ENCODE peak calls at places on chromosomes 16 and 17, in eight cellular contexts. One of them, this sample, is unnamed.

GRCh38 chr17:49832840-49833599 is 14.8 kb downstream of the TAC4 start:
- DNase-seq in PC-3: no peak
- DNase-seq in OCI-LY7: no peak
- DNase-seq in hepatocyte: no peak
- DNase-seq in SK-N-SH: no peak
- DNase-seq in neural progenitor cell: no peak
- DNase-seq in GM23248: no peak
- DNase-seq in GM23338: no peak
- DNase-seq in this sample: no peak

GRCh38 chr16:84532299-84532724 is 27.9 kb upstream of the MEAK7 start:
- DNase-seq in GM23338: peak
- DNase-seq in PC-3: no peak
- DNase-seq in neural progenitor cell: peak
- DNase-seq in SK-N-SH: no peak
- DNase-seq in hepatocyte: peak
- DNase-seq in OCI-LY7: no peak
- DNase-seq in GM23248: peak
- DNase-seq in this sample: no peak

GRCh38 chr16:85042606-85043005 is 15.0 kb downstream of the KIAA0513 start:
- DNase-seq in OCI-LY7: no peak
- DNase-seq in neural progenitor cell: no peak
- DNase-seq in SK-N-SH: no peak
- DNase-seq in GM23248: no peak
- DNase-seq in hepatocyte: no peak
- DNase-seq in PC-3: no peak
- DNase-seq in GM23338: no peak
- DNase-seq in this sample: no peak

GRCh38 chr17:61454932-61455753 is 2.9 kb downstream of the TBX4 start:
- DNase-seq in neural progenitor cell: peak
- DNase-seq in GM23248: no peak
- DNase-seq in PC-3: no peak
- DNase-seq in SK-N-SH: no peak
- DNase-seq in hepatocyte: peak
- DNase-seq in OCI-LY7: no peak
- DNase-seq in GM23338: peak
- DNase-seq in this sample: no peak

GRCh38 chr16:88681709-88682451 is 4.4 kb downstream of the SNAI3 start:
- DNase-seq in PC-3: no peak
- DNase-seq in OCI-LY7: peak
- DNase-seq in hepatocyte: no peak
- DNase-seq in GM23248: peak
- DNase-seq in GM23338: no peak
- DNase-seq in neural progenitor cell: no peak
- DNase-seq in SK-N-SH: peak
- DNase-seq in this sample: peak

GRCh38 chr16:23692190-23692837 is 13.6 kb downstream of the PLK1 start:
- DNase-seq in hepatocyte: no peak
- DNase-seq in GM23248: no peak
- DNase-seq in OCI-LY7: no peak
- DNase-seq in SK-N-SH: no peak
- DNase-seq in neural progenitor cell: no peak
- DNase-seq in GM23338: no peak
- DNase-seq in PC-3: no peak
- DNase-seq in this sample: no peak

GRCh38 chr16:53922067-53922804 is 218.3 kb downstream of the FTO start:
- DNase-seq in hepatocyte: no peak
- DNase-seq in GM23248: no peak
- DNase-seq in GM23338: no peak
- DNase-seq in SK-N-SH: no peak
- DNase-seq in neural progenitor cell: no peak
- DNase-seq in OCI-LY7: no peak
- DNase-seq in PC-3: no peak
- DNase-seq in this sample: no peak

GRCh38 chr16:1918890-1919679 is 870 bp upstream of the HS3ST6 start:
- DNase-seq in GM23338: peak
- DNase-seq in neural progenitor cell: peak
- DNase-seq in SK-N-SH: peak
- DNase-seq in PC-3: no peak
- DNase-seq in OCI-LY7: no peak
- DNase-seq in hepatocyte: no peak
- DNase-seq in GM23248: no peak
- DNase-seq in this sample: no peak

GRCh38 chr16:27377666-27378485 is 24.1 kb upstream of the IL21R start:
- DNase-seq in neural progenitor cell: no peak
- DNase-seq in SK-N-SH: no peak
- DNase-seq in PC-3: no peak
- DNase-seq in hepatocyte: no peak
- DNase-seq in GM23338: no peak
- DNase-seq in OCI-LY7: peak
- DNase-seq in GM23248: no peak
- DNase-seq in this sample: no peak

GRCh38 chr17:3005696-3006095 is 57.7 kb downstream of the OR1D5 start:
- DNase-seq in GM23338: no peak
- DNase-seq in OCI-LY7: no peak
- DNase-seq in PC-3: no peak
- DNase-seq in hepatocyte: no peak
- DNase-seq in neural progenitor cell: no peak
- DNase-seq in SK-N-SH: no peak
- DNase-seq in GM23248: no peak
- DNase-seq in this sample: no peak

GRCh38 chr17:67779098-67779672 is 46.1 kb upstream of the BPTF start:
- DNase-seq in neural progenitor cell: peak
- DNase-seq in hepatocyte: peak
- DNase-seq in PC-3: peak
- DNase-seq in GM23338: peak
- DNase-seq in OCI-LY7: peak
- DNase-seq in GM23248: peak
- DNase-seq in SK-N-SH: peak
- DNase-seq in this sample: peak

GRCh38 chr16:61890346-61890745 is 145.9 kb downstream of the CDH8 start:
- DNase-seq in GM23248: no peak
- DNase-seq in GM23338: no peak
- DNase-seq in PC-3: peak
- DNase-seq in neural progenitor cell: no peak
- DNase-seq in SK-N-SH: no peak
- DNase-seq in OCI-LY7: no peak
- DNase-seq in hepatocyte: no peak
- DNase-seq in this sample: no peak

GRCh38 chr17:72887322-72887721 is 205.2 kb downstream of the SLC39A11 start:
- DNase-seq in PC-3: no peak
- DNase-seq in GM23248: no peak
- DNase-seq in GM23338: no peak
- DNase-seq in SK-N-SH: no peak
- DNase-seq in hepatocyte: no peak
- DNase-seq in neural progenitor cell: no peak
- DNase-seq in OCI-LY7: no peak
- DNase-seq in this sample: no peak

GRCh38 chr17:12730931-12731521 is 58.3 kb upstream of the ARHGAP44 start:
- DNase-seq in hepatocyte: peak
- DNase-seq in neural progenitor cell: peak
- DNase-seq in GM23248: peak
- DNase-seq in GM23338: peak
- DNase-seq in PC-3: peak
- DNase-seq in OCI-LY7: no peak
- DNase-seq in SK-N-SH: no peak
- DNase-seq in this sample: no peak

GRCh38 chr17:77613181-77613580 is 345.3 kb upstream of the TNRC6C start:
- DNase-seq in GM23338: no peak
- DNase-seq in OCI-LY7: no peak
- DNase-seq in neural progenitor cell: no peak
- DNase-seq in hepatocyte: no peak
- DNase-seq in GM23248: peak
- DNase-seq in PC-3: no peak
- DNase-seq in SK-N-SH: no peak
- DNase-seq in this sample: no peak

GRCh38 chr17:40960144-40960543 is 6.6 kb downstream of the KRT39 start:
- DNase-seq in SK-N-SH: no peak
- DNase-seq in PC-3: no peak
- DNase-seq in hepatocyte: no peak
- DNase-seq in OCI-LY7: no peak
- DNase-seq in GM23338: peak
- DNase-seq in neural progenitor cell: no peak
- DNase-seq in GM23248: no peak
- DNase-seq in this sample: no peak

GRCh38 chr17:77502626-77503292 is 362.0 kb downstream of the SEC14L1 start:
- DNase-seq in PC-3: no peak
- DNase-seq in neural progenitor cell: no peak
- DNase-seq in GM23338: no peak
- DNase-seq in SK-N-SH: peak
- DNase-seq in hepatocyte: peak
- DNase-seq in OCI-LY7: no peak
- DNase-seq in GM23248: no peak
- DNase-seq in this sample: no peak

GRCh38 chr17:80948961-80949450 is 42.6 kb upstream of the CHMP6 start:
- DNase-seq in GM23338: no peak
- DNase-seq in SK-N-SH: peak
- DNase-seq in GM23248: no peak
- DNase-seq in neural progenitor cell: no peak
- DNase-seq in PC-3: no peak
- DNase-seq in hepatocyte: no peak
- DNase-seq in OCI-LY7: no peak
- DNase-seq in this sample: no peak

GRCh38 chr17:3917391-3917931 is 1.2 kb upstream of the P2RX1 start:
- DNase-seq in GM23248: no peak
- DNase-seq in SK-N-SH: peak
- DNase-seq in PC-3: no peak
- DNase-seq in OCI-LY7: no peak
- DNase-seq in GM23338: no peak
- DNase-seq in neural progenitor cell: no peak
- DNase-seq in hepatocyte: peak
- DNase-seq in this sample: no peak

GRCh38 chr17:13410874-13411273 is 190.9 kb downstream of the HS3ST3A1 start:
- DNase-seq in OCI-LY7: no peak
- DNase-seq in hepatocyte: peak
- DNase-seq in GM23338: no peak
- DNase-seq in PC-3: peak
- DNase-seq in SK-N-SH: no peak
- DNase-seq in GM23248: peak
- DNase-seq in neural progenitor cell: no peak
- DNase-seq in this sample: no peak

GRCh38 chr17:15490634-15491261 is 23.3 kb upstream of the CDRT4 start:
- DNase-seq in hepatocyte: peak
- DNase-seq in neural progenitor cell: peak
- DNase-seq in PC-3: peak
- DNase-seq in GM23248: peak
- DNase-seq in GM23338: peak
- DNase-seq in OCI-LY7: no peak
- DNase-seq in SK-N-SH: no peak
- DNase-seq in this sample: no peak
- TF ChIP-seq EZH2phosphoT487 in hepatocyte: no peak
- TF ChIP-seq EZH2phosphoT487 in neural progenitor cell: no peak
- TF ChIP-seq EZH2phosphoT487 in PC-3: no peak
- TF ChIP-seq EZH2phosphoT487 in GM23248: no peak
- TF ChIP-seq EZH2phosphoT487 in GM23338: no peak
- TF ChIP-seq EZH2phosphoT487 in OCI-LY7: no peak
- TF ChIP-seq EZH2phosphoT487 in SK-N-SH: no peak
- TF ChIP-seq EZH2phosphoT487 in this sample: no peak

DNA sequence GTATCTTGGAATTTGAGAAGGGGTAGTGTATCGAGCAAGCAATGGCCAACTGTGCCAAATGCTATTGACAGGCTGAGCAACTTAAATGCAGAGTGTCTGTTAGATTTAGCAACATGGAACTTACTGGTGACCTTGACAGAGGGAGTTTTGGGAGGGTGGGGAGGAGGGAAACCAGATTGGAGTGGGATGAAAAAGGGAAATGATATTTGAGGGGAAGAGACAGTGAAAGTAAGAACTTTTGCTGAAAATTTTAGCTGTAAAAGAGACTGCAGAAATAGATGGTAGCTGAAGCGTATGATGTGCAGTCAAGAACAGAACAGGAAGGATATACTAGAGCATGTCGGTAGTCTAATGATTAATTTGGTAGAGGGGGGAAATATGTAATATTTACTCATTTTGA is 1.2 kb downstream of the LRRC36 start:
- DNase-seq in GM23248: no peak
- DNase-seq in GM23338: no peak
- DNase-seq in hepatocyte: no peak
- DNase-seq in neural progenitor cell: no peak
- DNase-seq in SK-N-SH: no peak
- DNase-seq in OCI-LY7: no peak
- DNase-seq in PC-3: no peak
- DNase-seq in this sample: no peak
- TF ChIP-seq EZH2phosphoT487 in GM23248: no peak
- TF ChIP-seq EZH2phosphoT487 in GM23338: no peak
- TF ChIP-seq EZH2phosphoT487 in hepatocyte: no peak
- TF ChIP-seq EZH2phosphoT487 in neural progenitor cell: no peak
- TF ChIP-seq EZH2phosphoT487 in SK-N-SH: no peak
- TF ChIP-seq EZH2phosphoT487 in OCI-LY7: no peak
- TF ChIP-seq EZH2phosphoT487 in PC-3: no peak
- TF ChIP-seq EZH2phosphoT487 in this sample: no peak

GRCh38 chr16:50067290-50067853 is 1.6 kb downstream of the HEATR3 start:
- DNase-seq in GM23338: peak
- DNase-seq in SK-N-SH: peak
- DNase-seq in OCI-LY7: peak
- DNase-seq in hepatocyte: peak
- DNase-seq in PC-3: peak
- DNase-seq in GM23248: peak
- DNase-seq in neural progenitor cell: peak
- DNase-seq in this sample: peak
- TF ChIP-seq EZH2phosphoT487 in GM23338: no peak
- TF ChIP-seq EZH2phosphoT487 in SK-N-SH: no peak
- TF ChIP-seq EZH2phosphoT487 in OCI-LY7: no peak
- TF ChIP-seq EZH2phosphoT487 in hepatocyte: no peak
- TF ChIP-seq EZH2phosphoT487 in PC-3: no peak
- TF ChIP-seq EZH2phosphoT487 in GM23248: no peak
- TF ChIP-seq EZH2phosphoT487 in neural progenitor cell: no peak
- TF ChIP-seq EZH2phosphoT487 in this sample: no peak

DNA sequence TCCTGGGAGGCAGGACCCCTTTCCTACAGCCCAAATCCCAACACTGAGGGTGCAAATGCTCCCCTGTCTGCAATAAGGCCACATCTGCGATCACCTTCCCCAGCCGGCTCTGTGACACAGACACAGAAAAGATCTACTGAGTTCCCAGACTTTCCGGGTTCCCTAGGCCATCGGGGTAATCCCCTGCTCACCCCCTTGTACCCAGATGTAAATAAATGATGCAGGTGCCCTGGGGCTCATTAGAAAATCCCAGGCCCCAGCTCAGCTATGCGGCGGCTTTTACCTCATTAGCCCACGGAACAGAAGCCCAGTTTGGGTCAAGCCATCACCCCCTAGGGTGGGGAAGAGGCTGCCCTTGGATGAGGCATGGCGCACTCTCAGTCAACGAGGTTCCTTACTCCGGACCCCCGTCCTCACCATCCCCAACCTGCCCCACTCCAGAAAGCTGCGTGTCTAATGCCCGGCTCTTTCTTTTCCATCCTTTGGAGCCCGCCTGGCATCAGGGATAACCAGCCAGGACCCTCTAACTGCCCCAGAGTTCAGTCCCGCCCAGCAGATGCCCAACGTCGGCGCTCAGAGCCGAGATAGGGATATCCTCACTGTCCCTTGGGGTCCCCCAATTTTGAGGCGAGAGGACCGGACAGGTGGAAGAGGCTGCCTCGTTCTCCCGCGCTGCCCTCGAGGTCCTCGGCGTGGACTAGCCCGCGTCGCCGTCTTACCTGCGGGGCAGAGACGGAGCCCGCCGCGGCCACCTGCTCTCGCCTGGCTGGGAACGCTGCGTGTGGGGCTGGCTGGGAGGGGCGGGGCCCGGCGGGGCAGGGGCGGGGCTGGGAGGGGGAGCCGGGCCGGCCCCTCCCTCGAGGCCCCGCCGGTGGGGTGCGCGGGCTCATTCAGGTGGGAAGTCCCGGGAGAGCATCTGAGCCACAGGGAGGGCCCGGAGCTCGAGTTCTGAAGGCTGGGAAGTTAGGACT is at the start of gene ZNF385C:
- DNase-seq in hepatocyte: peak
- DNase-seq in neural progenitor cell: peak
- DNase-seq in GM23338: peak
- DNase-seq in GM23248: no peak
- DNase-seq in SK-N-SH: peak
- DNase-seq in OCI-LY7: no peak
- DNase-seq in PC-3: no peak
- DNase-seq in this sample: no peak
- TF ChIP-seq EZH2phosphoT487 in hepatocyte: no peak
- TF ChIP-seq EZH2phosphoT487 in neural progenitor cell: no peak
- TF ChIP-seq EZH2phosphoT487 in GM23338: no peak
- TF ChIP-seq EZH2phosphoT487 in GM23248: no peak
- TF ChIP-seq EZH2phosphoT487 in SK-N-SH: no peak
- TF ChIP-seq EZH2phosphoT487 in OCI-LY7: no peak
- TF ChIP-seq EZH2phosphoT487 in PC-3: no peak
- TF ChIP-seq EZH2phosphoT487 in this sample: no peak

This sample was measured in MM.1S.